ENCODE peak calls at places on chromosome 20, in four cellular contexts. K is activated T-helper 1 cell treated with anti-CD3 and anti-CD28 coated beads, Interleukin-12 subunit alpha, Interleukin-12 subunit beta, Interleukin-2, Interleukin-4 antibody, amounts not matched to agents 30 ng/mL and 10 ng/mL and 1 ng/mL, durations not matched to agents 14 hours and 24 hours and 36 hours; Q is left lobe of liver; O is T-helper 22 cell. U is an unnamed sample.

GRCh38 chr20:21714297-21715192 is 9.1 kb downstream of the PAX1 start:
- DNase-seq in K (no peak), O (no peak), Q (no peak), U (no peak)

GRCh38 chr20:346640-347316 is at the start of gene NRSN2:
- DNase-seq in Q (no peak), K (no peak), O (no peak), U (peak; percentile 77)

GRCh38 chr20:2066461-2067122 is 35.0 kb upstream of the STK35 start:
- DNase-seq in O (no peak), K (no peak), Q (no peak), U (no peak)

GRCh38 chr20:39641423-39641822 is 679.3 kb downstream of the DHX35 start:
- DNase-seq in O (no peak), Q (no peak), K (no peak), U (no peak)

GRCh38 chr20:48635361-48635760 is 192.4 kb downstream of the PREX1 start:
- DNase-seq in K (no peak), Q (no peak), O (no peak), U (no peak)

GRCh38 chr20:40868568-40869223 is 159.9 kb upstream of the TOP1 start:
- DNase-seq in K (no peak), Q (no peak), O (no peak), U (no peak)

GRCh38 chr20:30816182-30816645 is 441.2 kb upstream of the DEFB115 start:
- DNase-seq in K (no peak), O (no peak), Q (no peak), U (no peak)

GRCh38 chr20:1757072-1757471 is 99.5 kb upstream of the SIRPG start:
- DNase-seq in K (no peak), O (no peak), Q (no peak), U (no peak)

GRCh38 chr20:38129248-38129865 is 35.7 kb downstream of the TGM2 start:
- DNase-seq in K (no peak), Q (no peak), O (no peak), U (no peak)

GRCh38 chr20:17499041-17499440 is 32.1 kb downstream of the BFSP1 start:
- DNase-seq in Q (no peak), O (no peak), K (no peak), U (no peak)

GRCh38 chr20:61931476-61932198 is 134.0 kb downstream of the TAF4 start:
- DNase-seq in K (no peak), O (no peak), Q (no peak), U (no peak)

GRCh38 chr20:13567663-13568062 is 71.1 kb downstream of the TASP1 start:
- DNase-seq in Q (no peak), O (no peak), K (no peak), U (no peak)

GRCh38 chr20:8932192-8933150 is 136.4 kb upstream of the PLCB4 start:
- DNase-seq in K (no peak), O (no peak), Q (no peak), U (no peak)

GRCh38 chr20:38855356-38855755 is 49.9 kb downstream of the PPP1R16B start:
- DNase-seq in O (no peak), Q (no peak), K (no peak), U (no peak)

GRCh38 chr20:44228465-44229258 is 18.1 kb upstream of the OSER1 start:
- DNase-seq in K (no peak), Q (no peak), O (no peak), U (no peak)

GRCh38 chr20:17594443-17594842 is 24.6 kb downstream of the DSTN start:
- DNase-seq in K (no peak), Q (no peak), O (no peak), U (no peak)

GRCh38 chr20:41654884-41655283 is 36.7 kb upstream of the CHD6 start:
- DNase-seq in K (no peak), O (no peak), Q (no peak), U (no peak)

GRCh38 chr20:49627329-49627761 is 59.4 kb upstream of the PTGIS start:
- DNase-seq in Q (no peak), O (no peak), K (no peak), U (peak; percentile 27)

GRCh38 chr20:22495172-22495571 is 89.2 kb downstream of the FOXA2 start:
- DNase-seq in Q (no peak), O (no peak), K (no peak), U (no peak)

GRCh38 chr20:278607-279571 is 11.7 kb downstream of the C20orf96 start:
- DNase-seq in K (no peak), O (no peak), Q (peak; percentile 38), U (no peak)

GRCh38 chr20:24662286-24662685 is 192.9 kb downstream of the SYNDIG1 start:
- DNase-seq in Q (no peak), K (no peak), O (no peak), U (no peak)

GRCh38 chr20:49405062-49405683 is 77.3 kb downstream of the KCNB1 start:
- DNase-seq in K (no peak), O (no peak), Q (no peak), U (no peak)

GRCh38 chr20:3924304-3925112 is 35.3 kb downstream of the PANK2 start:
- DNase-seq in Q (no peak), O (no peak), K (no peak), U (no peak)

GRCh38 chr20:64116541-64117423 is 9.4 kb upstream of the NPBWR2 start:
- DNase-seq in K (no peak), Q (peak; percentile 42), O (no peak), U (no peak)

GRCh38 chr20:63087236-63087871 is 80.6 kb upstream of the BHLHE23 start:
- DNase-seq in Q (peak; percentile 23), O (no peak), K (no peak), U (no peak)

GRCh38 chr20:3072530-3073250 is 1.3 kb downstream of the OXT start:
- DNase-seq in O (no peak), Q (no peak), K (no peak), U (no peak)

GRCh38 chr20:59948828-59949720 is 8.9 kb downstream of the FAM217B start:
- DNase-seq in K (peak; percentile 21), O (no peak), Q (no peak), U (peak; percentile 11)

GRCh38 chr20:25622450-25623224 is 1.2 kb downstream of the NANP start:
- DNase-seq in Q (no peak), K (no peak), O (no peak), U (no peak)

GRCh38 chr20:61757678-61758555 is 307.8 kb downstream of the TAF4 start:
- DNase-seq in Q (no peak), K (no peak), O (no peak), U (no peak)

GRCh38 chr20:51284871-51285270 is 257.6 kb downstream of the NFATC2 start:
- DNase-seq in Q (no peak), K (no peak), O (no peak), U (no peak)

GRCh38 chr20:51715873-51716215 is 52.3 kb downstream of the ATP9A start:
- DNase-seq in Q (no peak), O (no peak), K (no peak), U (no peak)

GRCh38 chr20:19757973-19758887 is at the start of gene RIN2:
- DNase-seq in K (no peak), O (no peak), Q (peak; percentile 88), U (peak; percentile 55)